ENCODE peak calls at places on chromosome 3, in five cellular contexts. H is Peyer's patch, J is AG04449, O is pancreas, M is uterus. U is an unnamed sample.

GRCh38 chr3:40975711-40976121 is 223.6 kb upstream of the CTNNB1 start:
- DNase-seq in H (no peak), J (no peak), O (no peak), M (no peak), U (peak)

GRCh38 chr3:151011427-151011826 is 38.9 kb upstream of the CLRN1 start:
- DNase-seq in H (no peak), J (no peak), O (no peak), M (no peak), U (no peak)

GRCh38 chr3:44981220-44981619 is 5.2 kb downstream of the EXOSC7 start:
- DNase-seq in H (no peak), J (no peak), O (no peak), M (no peak), U (no peak)

GRCh38 chr3:142087676-142088075 is 61.7 kb downstream of the TFDP2 start:
- DNase-seq in H (no peak), J (peak), O (no peak), M (no peak), U (no peak)

GRCh38 chr3:181326637-181327223 is 337.2 kb upstream of the DNAJC19 start:
- DNase-seq in H (no peak), J (no peak), O (no peak), M (no peak), U (peak)

GRCh38 chr3:111695584-111696213 is 100.6 kb upstream of the ZBED2 start:
- DNase-seq in H (no peak), J (no peak), O (no peak), M (no peak), U (no peak)

GRCh38 chr3:151425640-151426336 is 35.1 kb downstream of the IGSF10 start:
- DNase-seq in H (no peak), J (no peak), O (no peak), M (no peak), U (no peak)

GRCh38 chr3:169286214-169286613 is 377.3 kb downstream of the MECOM start:
- DNase-seq in H (no peak), J (no peak), O (no peak), M (no peak), U (no peak)

GRCh38 chr3:189953551-189953950 is 167.1 kb downstream of the P3H2 start:
- DNase-seq in H (no peak), J (no peak), O (no peak), M (no peak), U (no peak)

GRCh38 chr3:5226783-5227182 is 39.3 kb downstream of the EDEM1 start:
- DNase-seq in H (no peak), J (peak), O (no peak), M (no peak), U (no peak)

GRCh38 chr3:194205675-194206133 is 69.8 kb downstream of the HES1 start:
- DNase-seq in H (no peak), J (no peak), O (no peak), M (no peak), U (peak)

GRCh38 chr3:88180398-88180999 is 30.7 kb downstream of the C3orf38 start:
- DNase-seq in H (no peak), J (no peak), O (no peak), M (no peak), U (no peak)

GRCh38 chr3:43013743-43014155 is 34.6 kb downstream of the GASK1A start:
- DNase-seq in H (no peak), J (no peak), O (no peak), M (no peak), U (no peak)

GRCh38 chr3:11289864-11290263 is 17.7 kb downstream of the ATG7 start:
- DNase-seq in H (no peak), J (no peak), O (no peak), M (no peak), U (no peak)

DNA sequence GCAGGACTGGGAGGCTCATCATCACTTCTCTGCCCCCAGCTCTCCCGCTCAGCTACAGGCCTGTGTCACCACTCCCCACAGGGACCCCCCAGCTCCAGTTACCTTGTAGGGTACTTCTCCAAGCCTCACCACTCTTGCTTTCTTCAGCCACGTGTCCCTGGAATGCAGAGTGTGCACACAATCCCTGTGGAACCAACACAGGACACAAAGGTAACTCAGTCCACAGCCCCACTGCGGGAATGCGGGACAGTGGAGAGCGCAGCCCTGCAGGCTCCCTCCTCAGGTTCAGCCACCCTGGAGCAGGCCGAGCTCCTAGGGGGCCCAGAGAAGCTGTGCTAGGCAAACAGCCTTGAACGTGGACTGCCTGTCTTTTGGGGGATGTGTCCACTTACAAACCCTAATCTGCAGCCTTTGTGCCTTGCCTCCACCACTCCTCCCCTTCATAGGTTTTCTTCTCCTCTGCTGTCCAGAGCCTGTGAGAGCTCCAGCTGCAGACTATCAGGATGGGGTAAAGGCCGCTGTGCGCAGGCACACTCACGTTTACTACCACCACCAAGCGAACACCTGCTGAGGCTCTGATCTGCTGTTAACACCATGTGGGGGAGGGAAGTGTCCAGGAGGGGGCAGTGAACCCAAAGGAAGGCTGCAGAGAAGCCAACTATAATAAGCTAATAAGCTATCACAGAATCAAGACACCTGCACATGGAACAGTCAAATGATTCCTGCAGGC is 26.0 kb downstream of the XPC start:
- DNase-seq in H (no peak), J (no peak), O (no peak), M (no peak), U (no peak)
- TF ChIP-seq CTCF in H (peak), J (peak), O (no peak), M (no peak), U (no peak)

DNA sequence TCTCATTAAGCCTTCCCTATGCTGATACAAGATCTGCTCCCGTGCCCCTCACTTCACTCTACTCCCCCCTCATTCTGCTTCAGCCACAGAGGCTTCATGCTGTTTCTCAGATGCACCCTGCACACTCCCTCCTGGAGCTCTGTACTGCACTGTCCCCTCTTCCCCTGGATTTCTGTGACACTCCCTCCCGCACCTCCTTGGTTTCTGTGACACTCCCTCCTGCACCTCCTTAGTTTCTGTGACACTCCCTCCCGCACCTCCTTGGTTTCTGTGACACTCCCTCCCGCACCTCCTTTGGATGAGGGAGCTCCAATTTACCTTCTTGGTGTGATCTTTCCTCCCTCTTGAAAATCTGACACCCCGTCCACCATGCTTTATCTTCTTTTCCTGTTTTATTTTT is 28.2 kb downstream of the BDH1 start:
- DNase-seq in H (no peak), J (no peak), O (no peak), M (no peak), U (no peak)
- TF ChIP-seq CTCF in H (no peak), J (no peak), O (no peak), M (no peak), U (no peak)

DNA sequence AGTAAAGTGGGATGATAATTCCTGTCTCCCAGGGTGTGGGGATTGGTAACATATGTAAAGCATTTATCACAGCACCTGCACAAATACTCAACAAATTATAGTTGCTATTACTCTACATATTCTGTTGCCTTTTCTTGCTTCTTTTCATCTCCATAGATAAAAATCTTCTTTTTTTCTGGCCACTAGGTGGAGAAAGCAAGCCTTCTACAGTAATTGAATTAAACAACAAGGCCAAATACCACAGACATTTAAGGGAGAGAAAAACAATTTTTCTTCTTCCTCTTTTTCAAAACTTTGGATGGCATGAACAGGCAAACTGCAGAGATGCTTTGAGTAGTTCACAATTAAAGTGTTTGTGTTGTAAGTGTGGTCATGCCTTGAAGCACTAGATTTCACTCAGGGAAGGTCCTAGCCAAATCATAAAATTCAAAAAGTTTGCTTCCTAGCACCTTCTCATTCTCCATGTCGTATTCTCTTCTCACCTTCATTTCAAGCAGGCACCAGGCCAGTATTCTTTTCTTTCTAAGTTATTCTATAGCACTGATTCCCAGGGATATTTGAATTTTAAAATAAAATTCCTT is 493.4 kb upstream of the TGFBR2 start:
- DNase-seq in H (no peak), J (peak), O (no peak), M (no peak), U (no peak)
- TF ChIP-seq CTCF in H (peak), J (peak), O (no peak), M (peak), U (peak)

DNA sequence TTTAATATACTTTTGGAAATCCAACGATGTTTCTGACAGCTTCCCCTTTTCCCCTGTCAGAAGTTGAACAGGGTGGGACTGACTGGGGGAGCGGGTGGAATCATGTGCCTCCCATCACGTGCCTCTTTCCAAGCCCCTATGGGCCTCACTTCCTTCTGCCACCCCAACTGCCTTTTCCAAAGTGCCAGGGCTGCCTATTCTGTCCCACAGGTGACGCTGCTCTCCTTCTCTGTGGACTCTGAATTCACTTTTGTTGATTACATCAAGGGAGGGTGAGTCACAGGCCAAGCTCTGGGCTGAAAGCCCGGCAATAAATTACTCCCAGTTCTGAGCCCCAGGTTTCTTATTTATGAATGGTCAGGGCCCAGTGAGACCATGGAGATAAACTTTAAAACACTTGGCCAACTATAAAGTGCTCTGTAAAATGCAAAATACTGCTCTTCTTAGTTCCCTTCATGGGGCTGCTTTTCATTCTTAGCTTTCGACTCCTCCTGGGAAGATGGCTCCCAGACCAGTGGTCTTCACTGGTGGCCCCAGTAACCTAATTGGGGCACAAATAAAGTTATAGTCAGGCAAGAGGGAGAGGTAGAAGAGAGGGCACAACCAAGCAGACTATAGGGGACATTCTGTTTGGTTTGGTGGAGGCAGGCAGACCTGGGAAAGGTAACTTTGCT is 12.3 kb downstream of the CPNE9 start:
- DNase-seq in H (peak), J (peak), O (peak), M (peak), U (no peak)
- TF ChIP-seq CTCF in H (peak), J (peak), O (peak), M (peak), U (no peak)

GRCh38 chr3:121552379-121552778 is 6.6 kb upstream of the POLQ start:
- DNase-seq in H (no peak), J (no peak), O (no peak), M (no peak), U (no peak)
- TF ChIP-seq CTCF in H (no peak), J (no peak), O (no peak), M (no peak), U (no peak)

DNA sequence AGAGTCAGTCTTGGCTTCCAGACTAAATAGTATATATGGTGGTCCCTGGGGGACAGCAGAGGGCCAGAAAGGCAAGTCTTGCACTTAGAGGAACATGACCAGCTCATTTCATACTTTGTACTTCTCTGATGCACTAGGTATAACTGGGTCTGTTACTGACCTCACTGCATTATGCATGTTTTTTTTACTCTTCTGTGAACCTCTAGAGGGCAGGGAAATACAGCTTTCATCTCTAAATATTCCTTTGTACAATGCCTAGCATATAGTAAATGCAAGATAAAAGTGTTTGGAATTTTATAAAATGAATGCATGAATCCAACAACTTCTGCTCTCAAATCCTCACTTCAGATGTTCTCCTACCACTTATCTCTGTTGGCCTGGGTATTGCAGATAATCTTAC is 23.4 kb upstream of the ARL14 start:
- DNase-seq in H (no peak), J (no peak), O (no peak), M (no peak), U (no peak)
- TF ChIP-seq CTCF in H (peak), J (no peak), O (no peak), M (no peak), U (no peak)

GRCh38 chr3:139655880-139656279 is 21.9 kb downstream of the NMNAT3 start:
- DNase-seq in H (no peak), J (no peak), O (no peak), M (peak), U (no peak)
- TF ChIP-seq CTCF in H (no peak), J (no peak), O (no peak), M (no peak), U (no peak)

U was measured in endothelial cell.